ENCODE peak calls at places on chromosome 9, in nine cellular contexts. A, Q, K, P, I, O, Z, X and N are unnamed samples.

GRCh38 chr9:2015581-2016410 is 649 bp downstream of the SMARCA2 start:
- DNase-seq in A (no peak), Q (peak; percentile 33), K (no peak), P (peak; percentile 93), I (peak; percentile 30), O (peak; percentile 55), Z (peak; percentile 47), X (peak; percentile 38), N (peak; percentile 28)

GRCh38 chr9:86575825-86576488 is 221.7 kb upstream of the TUT7 start:
- DNase-seq in A (no peak), Q (no peak), K (no peak), P (no peak), I (no peak), O (no peak), Z (no peak), X (no peak), N (no peak)

GRCh38 chr9:116370587-116370986 is 217.0 kb downstream of the PAPPA start:
- DNase-seq in A (no peak), Q (no peak), K (no peak), P (no peak), I (no peak), O (no peak), Z (no peak), X (no peak), N (no peak)

GRCh38 chr9:125755340-125755739 is 8.2 kb downstream of the PBX3 start:
- DNase-seq in A (no peak), Q (no peak), K (no peak), P (no peak), I (no peak), O (no peak), Z (no peak), X (no peak), N (no peak)

GRCh38 chr9:12314589-12314988 is 378.6 kb upstream of the TYRP1 start:
- DNase-seq in A (no peak), Q (no peak), K (no peak), P (no peak), I (no peak), O (no peak), Z (no peak), X (no peak), N (no peak)

GRCh38 chr9:19690128-19690527 is 98.7 kb downstream of the SLC24A2 start:
- DNase-seq in A (no peak), Q (no peak), K (no peak), P (no peak), I (no peak), O (no peak), Z (no peak), X (no peak), N (no peak)

GRCh38 chr9:2570615-2571479 is 50.7 kb upstream of the VLDLR start:
- DNase-seq in A (peak; percentile 26), Q (peak; percentile 70), K (no peak), P (no peak), I (peak; percentile 8), O (peak; percentile 2), Z (peak; percentile 59), X (no peak), N (no peak)

GRCh38 chr9:84296146-84296843 is 44.3 kb downstream of the SLC28A3 start:
- DNase-seq in A (no peak), Q (peak; percentile 30), K (no peak), P (no peak), I (peak; percentile 13), O (no peak), Z (no peak), X (no peak), N (no peak)

GRCh38 chr9:138069731-138070456 is 192.3 kb downstream of the CACNA1B start:
- DNase-seq in A (no peak), Q (no peak), K (no peak), P (peak; percentile 61), I (no peak), O (no peak), Z (no peak), X (no peak), N (no peak)

GRCh38 chr9:130352081-130352480 is 86.5 kb downstream of the HMCN2 start:
- DNase-seq in A (no peak), Q (no peak), K (no peak), P (no peak), I (no peak), O (no peak), Z (no peak), X (no peak), N (no peak)

GRCh38 chr9:135456436-135457104 is 23.0 kb upstream of the PPP1R26 start:
- DNase-seq in A (no peak), Q (no peak), K (no peak), P (no peak), I (no peak), O (no peak), Z (no peak), X (no peak), N (no peak)

GRCh38 chr9:32395483-32396216 is 11.2 kb downstream of the ACO1 start:
- DNase-seq in A (no peak), Q (peak; percentile 23), K (peak; percentile 83), P (no peak), I (peak; percentile 26), O (no peak), Z (peak; percentile 14), X (no peak), N (no peak)

GRCh38 chr9:35649431-35650340 is 1.0 kb downstream of the SIT1 start:
- DNase-seq in A (no peak), Q (no peak), K (no peak), P (peak; percentile 84), I (no peak), O (no peak), Z (no peak), X (peak; percentile 23), N (no peak)

GRCh38 chr9:36765468-36766341 is 193.0 kb downstream of the MELK start:
- DNase-seq in A (peak; percentile 50), Q (peak; percentile 84), K (no peak), P (peak; percentile 95), I (peak; percentile 97), O (peak; percentile 79), Z (peak; percentile 72), X (peak; percentile 80), N (peak; percentile 92)